ENCODE peak calls at places on chromosomes 2 and 18, in eight cellular contexts. One of them, this sample, is unnamed.
A peak's percentile ranks its signal among the peaks of the same experiment; 100 is the strongest.

GRCh38 chr2:217934321-217935131 is 68.3 kb downstream of the TNS1 start:
- DNase-seq in AG09319: peak; percentile 36
- DNase-seq in colonic mucosa: peak; percentile 47
- DNase-seq in astrocyte of the spinal cord: peak; percentile 79
- DNase-seq in Calu3: no peak
- DNase-seq in epithelial cell of esophagus: peak; percentile 87
- DNase-seq in cardiac fibroblast: peak; percentile 76
- DNase-seq in A549: peak; percentile 55
- DNase-seq in this sample: no peak

GRCh38 chr18:10432781-10433180 is 21.7 kb upstream of the APCDD1 start:
- DNase-seq in AG09319: no peak
- DNase-seq in colonic mucosa: no peak
- DNase-seq in astrocyte of the spinal cord: no peak
- DNase-seq in Calu3: no peak
- DNase-seq in epithelial cell of esophagus: peak; percentile 81
- DNase-seq in cardiac fibroblast: no peak
- DNase-seq in A549: no peak
- DNase-seq in this sample: no peak

GRCh38 chr2:48127612-48128191 is 221.4 kb upstream of the FBXO11 start:
- DNase-seq in AG09319: no peak
- DNase-seq in colonic mucosa: no peak
- DNase-seq in astrocyte of the spinal cord: no peak
- DNase-seq in Calu3: no peak
- DNase-seq in epithelial cell of esophagus: peak; percentile 49
- DNase-seq in cardiac fibroblast: no peak
- DNase-seq in A549: no peak
- DNase-seq in this sample: no peak

GRCh38 chr2:69780907-69781306 is 39.0 kb downstream of the ANXA4 start:
- DNase-seq in AG09319: no peak
- DNase-seq in colonic mucosa: no peak
- DNase-seq in astrocyte of the spinal cord: no peak
- DNase-seq in Calu3: no peak
- DNase-seq in epithelial cell of esophagus: no peak
- DNase-seq in cardiac fibroblast: no peak
- DNase-seq in A549: no peak
- DNase-seq in this sample: no peak

GRCh38 chr18:50734342-50734741 is 85.5 kb downstream of the MRO start:
- DNase-seq in AG09319: no peak
- DNase-seq in colonic mucosa: no peak
- DNase-seq in astrocyte of the spinal cord: no peak
- DNase-seq in Calu3: no peak
- DNase-seq in epithelial cell of esophagus: no peak
- DNase-seq in cardiac fibroblast: no peak
- DNase-seq in A549: no peak
- DNase-seq in this sample: no peak

GRCh38 chr2:121902171-121902591 is 146.7 kb downstream of the TSN start:
- DNase-seq in AG09319: no peak
- DNase-seq in colonic mucosa: no peak
- DNase-seq in astrocyte of the spinal cord: no peak
- DNase-seq in Calu3: no peak
- DNase-seq in epithelial cell of esophagus: no peak
- DNase-seq in cardiac fibroblast: peak; percentile 71
- DNase-seq in A549: no peak
- DNase-seq in this sample: no peak

GRCh38 chr2:240156026-240156390 is 15.6 kb upstream of the OTOS start:
- DNase-seq in AG09319: no peak
- DNase-seq in colonic mucosa: no peak
- DNase-seq in astrocyte of the spinal cord: no peak
- DNase-seq in Calu3: no peak
- DNase-seq in epithelial cell of esophagus: peak; percentile 54
- DNase-seq in cardiac fibroblast: no peak
- DNase-seq in A549: no peak
- DNase-seq in this sample: no peak

GRCh38 chr2:158953454-158953853 is 15.0 kb upstream of the TANC1 start:
- DNase-seq in AG09319: no peak
- DNase-seq in colonic mucosa: no peak
- DNase-seq in astrocyte of the spinal cord: peak; percentile 85
- DNase-seq in Calu3: no peak
- DNase-seq in epithelial cell of esophagus: no peak
- DNase-seq in cardiac fibroblast: peak; percentile 87
- DNase-seq in A549: no peak
- DNase-seq in this sample: no peak

GRCh38 chr18:58176915-58177717 is 133.1 kb downstream of the NEDD4L start:
- DNase-seq in AG09319: peak; percentile 75
- DNase-seq in colonic mucosa: no peak
- DNase-seq in astrocyte of the spinal cord: peak; percentile 91
- DNase-seq in Calu3: peak; percentile 63
- DNase-seq in epithelial cell of esophagus: peak; percentile 88
- DNase-seq in cardiac fibroblast: peak; percentile 93
- DNase-seq in A549: no peak
- DNase-seq in this sample: no peak

GRCh38 chr18:41845563-41845962 is 109.5 kb upstream of the PIK3C3 start:
- DNase-seq in AG09319: no peak
- DNase-seq in colonic mucosa: no peak
- DNase-seq in astrocyte of the spinal cord: no peak
- DNase-seq in Calu3: no peak
- DNase-seq in epithelial cell of esophagus: peak; percentile 75
- DNase-seq in cardiac fibroblast: no peak
- DNase-seq in A549: no peak
- DNase-seq in this sample: no peak

DNA sequence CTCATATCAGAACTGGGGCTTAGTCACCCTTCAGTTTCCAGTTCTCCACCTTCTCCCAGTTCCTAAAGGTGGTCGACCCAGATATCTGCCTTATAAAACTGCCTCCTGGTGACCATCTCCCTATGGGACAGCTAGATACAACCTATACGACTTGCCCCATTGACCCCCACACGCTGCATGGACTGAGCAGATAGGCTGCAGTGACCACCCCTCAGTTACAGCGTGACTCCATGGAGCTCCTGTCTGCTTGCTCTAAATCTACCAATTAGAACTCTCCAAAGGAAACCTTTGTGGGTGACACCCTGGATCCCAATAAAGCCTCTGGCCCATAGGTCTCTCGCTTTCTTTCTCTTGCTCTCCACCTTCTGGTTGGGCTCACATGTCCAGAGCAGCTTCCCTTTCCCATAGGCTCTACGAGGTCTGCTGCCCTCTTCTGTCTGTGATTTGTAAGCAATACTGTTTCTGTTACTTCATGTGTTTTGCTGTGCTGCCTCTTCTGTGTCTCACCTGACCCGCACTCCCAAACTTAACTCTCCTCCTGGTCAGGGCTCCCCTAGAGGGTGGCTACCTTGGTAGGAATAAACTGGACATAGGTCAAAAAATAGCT is 971.3 kb upstream of the FAM98A start:
- DNase-seq in AG09319: no peak
- DNase-seq in colonic mucosa: no peak
- DNase-seq in astrocyte of the spinal cord: no peak
- DNase-seq in Calu3: no peak
- DNase-seq in epithelial cell of esophagus: peak; percentile 80
- DNase-seq in cardiac fibroblast: no peak
- DNase-seq in A549: no peak
- DNase-seq in this sample: peak; percentile 14
- TF ChIP-seq CTCF in AG09319: no peak
- TF ChIP-seq CTCF in colonic mucosa: peak; percentile 38
- TF ChIP-seq CTCF in astrocyte of the spinal cord: no peak
- TF ChIP-seq CTCF in Calu3: no peak
- TF ChIP-seq CTCF in epithelial cell of esophagus: peak; percentile 80
- TF ChIP-seq CTCF in cardiac fibroblast: no peak
- TF ChIP-seq CTCF in A549: peak; percentile 12
- TF ChIP-seq CTCF in this sample: peak; percentile 31

GRCh38 chr2:36407403-36407802 is 51.8 kb downstream of the CRIM1 start:
- DNase-seq in AG09319: no peak
- DNase-seq in colonic mucosa: no peak
- DNase-seq in astrocyte of the spinal cord: no peak
- DNase-seq in Calu3: no peak
- DNase-seq in epithelial cell of esophagus: no peak
- DNase-seq in cardiac fibroblast: no peak
- DNase-seq in A549: no peak
- DNase-seq in this sample: no peak

GRCh38 chr2:36410681-36411080 is 55.1 kb downstream of the CRIM1 start:
- DNase-seq in AG09319: no peak
- DNase-seq in colonic mucosa: no peak
- DNase-seq in astrocyte of the spinal cord: no peak
- DNase-seq in Calu3: no peak
- DNase-seq in epithelial cell of esophagus: no peak
- DNase-seq in cardiac fibroblast: no peak
- DNase-seq in A549: no peak
- DNase-seq in this sample: no peak

GRCh38 chr2:36406296-36406695 is 50.7 kb downstream of the CRIM1 start:
- DNase-seq in AG09319: no peak
- DNase-seq in colonic mucosa: no peak
- DNase-seq in astrocyte of the spinal cord: no peak
- DNase-seq in Calu3: no peak
- DNase-seq in epithelial cell of esophagus: no peak
- DNase-seq in cardiac fibroblast: no peak
- DNase-seq in A549: no peak
- DNase-seq in this sample: no peak

GRCh38 chr2:36409971-36410370 is 54.4 kb downstream of the CRIM1 start:
- DNase-seq in AG09319: no peak
- DNase-seq in colonic mucosa: no peak
- DNase-seq in astrocyte of the spinal cord: no peak
- DNase-seq in Calu3: no peak
- DNase-seq in epithelial cell of esophagus: no peak
- DNase-seq in cardiac fibroblast: no peak
- DNase-seq in A549: no peak
- DNase-seq in this sample: no peak

DNA sequence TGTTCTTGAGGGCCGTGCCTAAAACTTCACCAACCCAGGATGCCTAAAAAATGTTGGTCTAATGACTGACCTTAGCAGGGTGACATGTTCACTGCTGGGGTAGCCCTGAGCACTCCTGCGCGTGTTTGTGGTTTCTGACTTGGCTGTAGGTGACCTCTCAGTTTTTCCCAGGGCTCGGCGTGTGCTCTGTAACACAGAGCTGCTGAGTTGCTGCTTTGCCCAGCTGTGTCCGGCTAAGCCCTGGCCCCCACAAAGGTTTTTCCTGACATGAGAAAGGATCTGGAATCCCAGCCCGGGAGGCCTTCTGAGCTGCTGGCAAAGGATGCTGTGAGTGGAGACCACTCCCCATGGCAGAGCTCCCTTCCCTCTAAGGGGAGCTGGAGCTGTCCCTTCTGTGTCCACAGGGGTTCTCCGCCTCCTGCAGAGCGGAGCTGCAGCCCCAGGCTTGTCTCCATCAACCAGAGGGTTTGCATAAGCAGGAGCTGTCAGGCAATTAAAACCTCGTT is 52.7 kb downstream of the CRIM1 start:
- DNase-seq in AG09319: no peak
- DNase-seq in colonic mucosa: no peak
- DNase-seq in astrocyte of the spinal cord: peak; percentile 85
- DNase-seq in Calu3: no peak
- DNase-seq in epithelial cell of esophagus: no peak
- DNase-seq in cardiac fibroblast: peak; percentile 72
- DNase-seq in A549: no peak
- DNase-seq in this sample: no peak
- TF ChIP-seq CTCF in AG09319: no peak
- TF ChIP-seq CTCF in colonic mucosa: no peak
- TF ChIP-seq CTCF in astrocyte of the spinal cord: no peak
- TF ChIP-seq CTCF in Calu3: no peak
- TF ChIP-seq CTCF in epithelial cell of esophagus: no peak
- TF ChIP-seq CTCF in cardiac fibroblast: no peak
- TF ChIP-seq CTCF in A549: no peak
- TF ChIP-seq CTCF in this sample: no peak

DNA sequence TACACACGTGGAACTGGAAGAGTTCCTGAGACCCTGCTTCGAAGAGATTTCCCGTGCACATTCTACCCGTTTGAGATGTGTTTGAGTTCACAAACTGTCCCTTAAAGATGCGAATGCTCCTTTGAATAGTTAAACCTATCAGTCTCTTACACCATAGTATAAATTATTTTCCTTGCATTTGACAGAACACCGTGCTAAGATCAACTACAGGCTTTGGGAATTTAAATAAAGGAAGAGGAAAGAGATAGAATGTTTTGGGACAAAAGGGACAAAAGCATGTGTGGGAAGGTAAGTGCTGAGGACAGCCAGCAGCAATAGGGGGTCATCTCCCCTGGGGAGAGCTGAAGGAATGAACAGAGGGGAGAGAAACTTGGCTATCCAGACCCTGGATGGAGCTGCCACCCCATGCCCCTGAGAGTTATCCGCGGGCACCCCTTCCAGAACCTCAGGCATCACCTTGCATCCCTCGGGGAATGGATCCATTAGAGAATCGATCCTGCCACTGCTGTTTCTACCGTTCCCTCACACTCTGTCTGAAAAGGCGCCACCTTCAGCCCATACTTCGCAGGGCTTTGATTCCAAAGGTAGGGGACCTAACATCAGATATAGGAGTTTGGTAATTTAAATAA is 890 bp upstream of the ADCY3 start:
- DNase-seq in AG09319: no peak
- DNase-seq in colonic mucosa: no peak
- DNase-seq in astrocyte of the spinal cord: no peak
- DNase-seq in Calu3: peak; percentile 34
- DNase-seq in epithelial cell of esophagus: peak; percentile 17
- DNase-seq in cardiac fibroblast: no peak
- DNase-seq in A549: peak; percentile 75
- DNase-seq in this sample: no peak
- TF ChIP-seq CTCF in AG09319: peak; percentile 10
- TF ChIP-seq CTCF in colonic mucosa: no peak
- TF ChIP-seq CTCF in astrocyte of the spinal cord: peak; percentile 44
- TF ChIP-seq CTCF in Calu3: peak; percentile 22
- TF ChIP-seq CTCF in epithelial cell of esophagus: peak; percentile 27
- TF ChIP-seq CTCF in cardiac fibroblast: peak; percentile 11
- TF ChIP-seq CTCF in A549: peak; percentile 76
- TF ChIP-seq CTCF in this sample: no peak

GRCh38 chr2:202375611-202376408 is at the start of gene BMPR2:
- DNase-seq in AG09319: peak; percentile 72
- DNase-seq in colonic mucosa: peak; percentile 89
- DNase-seq in astrocyte of the spinal cord: peak; percentile 93
- DNase-seq in Calu3: peak; percentile 94
- DNase-seq in epithelial cell of esophagus: peak; percentile 91
- DNase-seq in cardiac fibroblast: peak; percentile 94
- DNase-seq in A549: peak; percentile 39
- DNase-seq in this sample: peak; percentile 92

GRCh38 chr2:202378001-202378400 is 1.9 kb downstream of the BMPR2 start:
- DNase-seq in AG09319: no peak
- DNase-seq in colonic mucosa: no peak
- DNase-seq in astrocyte of the spinal cord: no peak
- DNase-seq in Calu3: no peak
- DNase-seq in epithelial cell of esophagus: peak; percentile 7
- DNase-seq in cardiac fibroblast: no peak
- DNase-seq in A549: no peak
- DNase-seq in this sample: no peak

GRCh38 chr2:202375006-202375610 is 1.0 kb upstream of the BMPR2 start:
- DNase-seq in AG09319: no peak
- DNase-seq in colonic mucosa: peak; percentile 59
- DNase-seq in astrocyte of the spinal cord: peak; percentile 84
- DNase-seq in Calu3: peak; percentile 40
- DNase-seq in epithelial cell of esophagus: peak; percentile 59
- DNase-seq in cardiac fibroblast: peak; percentile 93
- DNase-seq in A549: no peak
- DNase-seq in this sample: peak; percentile 74

GRCh38 chr2:202377308-202377736 is 1.2 kb downstream of the BMPR2 start:
- DNase-seq in AG09319: no peak
- DNase-seq in colonic mucosa: peak; percentile 49
- DNase-seq in astrocyte of the spinal cord: no peak
- DNase-seq in Calu3: peak; percentile 44
- DNase-seq in epithelial cell of esophagus: peak; percentile 15
- DNase-seq in cardiac fibroblast: peak; percentile 36
- DNase-seq in A549: no peak
- DNase-seq in this sample: peak; percentile 58

GRCh38 chr2:202376460-202377307 is 557 bp downstream of the BMPR2 start:
- DNase-seq in AG09319: no peak
- DNase-seq in colonic mucosa: peak; percentile 61
- DNase-seq in astrocyte of the spinal cord: no peak
- DNase-seq in Calu3: peak; percentile 51
- DNase-seq in epithelial cell of esophagus: peak; percentile 62
- DNase-seq in cardiac fibroblast: no peak
- DNase-seq in A549: no peak
- DNase-seq in this sample: peak; percentile 50
- TF ChIP-seq CTCF in AG09319: no peak
- TF ChIP-seq CTCF in colonic mucosa: no peak
- TF ChIP-seq CTCF in astrocyte of the spinal cord: no peak
- TF ChIP-seq CTCF in Calu3: no peak
- TF ChIP-seq CTCF in epithelial cell of esophagus: no peak
- TF ChIP-seq CTCF in cardiac fibroblast: no peak
- TF ChIP-seq CTCF in A549: no peak
- TF ChIP-seq CTCF in this sample: no peak

This sample was measured in nephron progenitor cell.